ENCODE peak calls at places on chromosome 11, in seven cellular contexts. One of them, this sample, is unnamed.
A peak's percentile ranks its signal among the peaks of the same experiment; 100 is the strongest.

GRCh38 chr11:62005231-62005661 is 37.8 kb upstream of the FTH1 start:
- DNase-seq in stomach: no peak
- DNase-seq in lower leg skin: peak; percentile 60
- DNase-seq in prostate gland: no peak
- DNase-seq in body of pancreas: no peak
- DNase-seq in cardiac muscle cell: peak; percentile 53
- DNase-seq in IMR-90: no peak
- DNase-seq in this sample: no peak

GRCh38 chr11:1330473-1330872 is 21.0 kb upstream of the TOLLIP start:
- DNase-seq in prostate gland: no peak
- DNase-seq in cardiac muscle cell: no peak
- DNase-seq in stomach: no peak
- DNase-seq in IMR-90: no peak
- DNase-seq in body of pancreas: no peak
- DNase-seq in lower leg skin: no peak
- DNase-seq in this sample: no peak

GRCh38 chr11:79304599-79305212 is 136.1 kb downstream of the TENM4 start:
- DNase-seq in lower leg skin: peak; percentile 18
- DNase-seq in prostate gland: no peak
- DNase-seq in cardiac muscle cell: no peak
- DNase-seq in body of pancreas: no peak
- DNase-seq in stomach: no peak
- DNase-seq in IMR-90: no peak
- DNase-seq in this sample: no peak

GRCh38 chr11:2474059-2474901 is 29.5 kb downstream of the KCNQ1 start:
- DNase-seq in prostate gland: no peak
- DNase-seq in stomach: peak; percentile 78
- DNase-seq in cardiac muscle cell: no peak
- DNase-seq in lower leg skin: peak; percentile 70
- DNase-seq in body of pancreas: peak; percentile 68
- DNase-seq in IMR-90: no peak
- DNase-seq in this sample: no peak

GRCh38 chr11:126456089-126456488 is 100.6 kb downstream of the ST3GAL4 start:
- DNase-seq in prostate gland: no peak
- DNase-seq in stomach: no peak
- DNase-seq in IMR-90: no peak
- DNase-seq in lower leg skin: no peak
- DNase-seq in cardiac muscle cell: no peak
- DNase-seq in body of pancreas: no peak
- DNase-seq in this sample: no peak

GRCh38 chr11:8332196-8332595 is 68.5 kb upstream of the LMO1 start:
- DNase-seq in IMR-90: no peak
- DNase-seq in prostate gland: no peak
- DNase-seq in stomach: no peak
- DNase-seq in body of pancreas: no peak
- DNase-seq in cardiac muscle cell: no peak
- DNase-seq in lower leg skin: no peak
- DNase-seq in this sample: no peak

GRCh38 chr11:110376711-110377324 is 52.9 kb upstream of the FDX1 start:
- DNase-seq in prostate gland: peak; percentile 70
- DNase-seq in body of pancreas: peak; percentile 94
- DNase-seq in lower leg skin: peak; percentile 89
- DNase-seq in stomach: peak; percentile 82
- DNase-seq in IMR-90: peak; percentile 79
- DNase-seq in cardiac muscle cell: peak; percentile 95
- DNase-seq in this sample: peak; percentile 64

GRCh38 chr11:33722579-33723234 is 13.5 kb downstream of the CD59 start:
- DNase-seq in IMR-90: peak; percentile 80
- DNase-seq in lower leg skin: peak; percentile 86
- DNase-seq in prostate gland: no peak
- DNase-seq in stomach: no peak
- DNase-seq in body of pancreas: no peak
- DNase-seq in cardiac muscle cell: peak; percentile 32
- DNase-seq in this sample: no peak

GRCh38 chr11:68036717-68037239 is 2.0 kb upstream of the TCIRG1 start:
- DNase-seq in lower leg skin: no peak
- DNase-seq in body of pancreas: peak; percentile 71
- DNase-seq in cardiac muscle cell: no peak
- DNase-seq in prostate gland: no peak
- DNase-seq in IMR-90: no peak
- DNase-seq in stomach: peak; percentile 79
- DNase-seq in this sample: no peak

GRCh38 chr11:56700919-56701485 is 2.1 kb downstream of the OR9G1 start:
- DNase-seq in cardiac muscle cell: no peak
- DNase-seq in prostate gland: no peak
- DNase-seq in body of pancreas: no peak
- DNase-seq in stomach: no peak
- DNase-seq in lower leg skin: no peak
- DNase-seq in IMR-90: no peak
- DNase-seq in this sample: no peak

DNA sequence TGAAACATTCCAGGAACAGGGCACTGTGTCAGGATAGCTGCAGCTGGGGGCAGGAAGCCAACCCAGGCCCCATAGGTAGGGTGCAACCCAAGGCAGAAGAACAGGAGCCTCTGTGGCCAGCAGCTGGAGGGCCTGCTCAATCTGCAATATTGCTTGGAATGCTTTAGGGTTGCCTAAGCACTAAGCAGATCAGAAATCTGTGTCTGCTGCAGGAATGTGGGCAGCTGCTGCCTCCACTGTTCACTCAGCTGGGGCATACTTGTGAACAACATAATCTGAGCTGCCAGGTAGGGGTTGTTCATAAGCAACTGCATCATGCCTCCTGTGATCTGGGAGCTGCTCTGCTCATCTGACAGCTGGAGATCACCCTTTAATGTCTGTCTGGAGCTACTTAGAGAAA is 1.7 kb downstream of the UBQLNL start:
- DNase-seq in body of pancreas: no peak
- DNase-seq in IMR-90: no peak
- DNase-seq in lower leg skin: no peak
- DNase-seq in prostate gland: no peak
- DNase-seq in cardiac muscle cell: no peak
- DNase-seq in stomach: no peak
- DNase-seq in this sample: no peak
- H3K4me3 ChIP-seq in body of pancreas: no peak overlapping the region
- H3K4me3 ChIP-seq in IMR-90: no peak overlapping the region
- H3K4me3 ChIP-seq in lower leg skin: no peak overlapping the region
- H3K4me3 ChIP-seq in prostate gland: no peak overlapping the region
- H3K4me3 ChIP-seq in cardiac muscle cell: no peak overlapping the region
- H3K4me3 ChIP-seq in stomach: no peak overlapping the region
- H3K4me3 ChIP-seq in this sample: no peak overlapping the region

DNA sequence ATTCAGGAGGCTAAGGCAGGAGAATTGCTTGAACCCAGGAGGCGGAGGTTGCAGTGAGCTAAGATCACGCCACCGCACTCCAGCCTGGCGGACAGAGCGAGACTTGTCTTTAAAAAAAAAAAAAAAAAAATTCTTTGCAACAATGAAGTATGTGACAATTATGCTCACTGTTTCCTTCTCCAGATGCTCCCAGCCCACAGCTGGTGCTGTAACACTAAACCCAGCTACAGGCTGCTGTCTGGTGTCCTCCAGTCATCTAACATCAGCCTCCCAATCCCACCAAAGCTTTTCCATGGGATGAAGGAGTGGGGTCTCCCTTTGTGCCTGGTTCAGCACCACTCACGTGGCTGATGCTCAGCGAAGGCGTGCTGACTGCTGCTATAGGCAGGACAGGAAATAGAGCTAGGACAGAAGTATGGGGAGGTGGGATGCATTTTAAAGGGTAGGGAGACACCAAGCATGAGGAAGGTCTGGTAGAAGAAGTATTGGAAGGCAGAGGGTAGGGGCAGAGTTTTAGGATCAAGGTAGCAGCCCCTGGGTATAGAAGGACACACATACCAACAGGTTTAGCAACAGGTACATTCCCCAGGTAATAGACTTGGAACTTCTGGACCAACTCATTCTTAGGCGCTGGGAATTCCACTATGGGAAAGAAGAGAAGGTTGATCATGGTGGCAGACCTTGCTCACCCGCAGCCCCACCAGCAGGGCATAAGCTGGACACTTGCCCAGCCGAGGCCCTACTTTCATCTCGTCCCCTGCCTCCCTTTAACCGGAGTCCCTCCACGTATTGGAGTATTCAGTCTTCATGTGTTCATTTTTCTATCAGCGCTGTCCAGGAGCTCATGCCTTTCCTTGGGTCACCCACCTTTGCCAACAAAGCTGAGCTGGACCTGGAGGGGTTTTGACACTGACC is 10.4 kb downstream of the SMPD1 start:
- DNase-seq in lower leg skin: peak; percentile 68
- DNase-seq in stomach: no peak
- DNase-seq in cardiac muscle cell: no peak
- DNase-seq in body of pancreas: no peak
- DNase-seq in IMR-90: no peak
- DNase-seq in prostate gland: no peak
- DNase-seq in this sample: no peak
- H3K4me3 ChIP-seq in lower leg skin: no peak overlapping the region
- H3K4me3 ChIP-seq in stomach: no peak overlapping the region
- H3K4me3 ChIP-seq in cardiac muscle cell: no peak overlapping the region
- H3K4me3 ChIP-seq in body of pancreas: no peak overlapping the region
- H3K4me3 ChIP-seq in IMR-90: no peak overlapping the region
- H3K4me3 ChIP-seq in prostate gland: no peak overlapping the region
- H3K4me3 ChIP-seq in this sample: no peak overlapping the region

GRCh38 chr11:86803136-86803535 is 2.8 kb downstream of the PRSS23 start:
- DNase-seq in cardiac muscle cell: no peak
- DNase-seq in lower leg skin: no peak
- DNase-seq in prostate gland: no peak
- DNase-seq in IMR-90: no peak
- DNase-seq in body of pancreas: no peak
- DNase-seq in stomach: no peak
- DNase-seq in this sample: no peak
- H3K4me3 ChIP-seq in cardiac muscle cell: no peak overlapping the region
- H3K4me3 ChIP-seq in lower leg skin: no peak overlapping the region
- H3K4me3 ChIP-seq in prostate gland: peak overlapping the region; percentile 90
- H3K4me3 ChIP-seq in IMR-90: no peak overlapping the region
- H3K4me3 ChIP-seq in body of pancreas: no peak overlapping the region
- H3K4me3 ChIP-seq in stomach: no peak overlapping the region
- H3K4me3 ChIP-seq in this sample: peak overlapping the region; percentile 66

DNA sequence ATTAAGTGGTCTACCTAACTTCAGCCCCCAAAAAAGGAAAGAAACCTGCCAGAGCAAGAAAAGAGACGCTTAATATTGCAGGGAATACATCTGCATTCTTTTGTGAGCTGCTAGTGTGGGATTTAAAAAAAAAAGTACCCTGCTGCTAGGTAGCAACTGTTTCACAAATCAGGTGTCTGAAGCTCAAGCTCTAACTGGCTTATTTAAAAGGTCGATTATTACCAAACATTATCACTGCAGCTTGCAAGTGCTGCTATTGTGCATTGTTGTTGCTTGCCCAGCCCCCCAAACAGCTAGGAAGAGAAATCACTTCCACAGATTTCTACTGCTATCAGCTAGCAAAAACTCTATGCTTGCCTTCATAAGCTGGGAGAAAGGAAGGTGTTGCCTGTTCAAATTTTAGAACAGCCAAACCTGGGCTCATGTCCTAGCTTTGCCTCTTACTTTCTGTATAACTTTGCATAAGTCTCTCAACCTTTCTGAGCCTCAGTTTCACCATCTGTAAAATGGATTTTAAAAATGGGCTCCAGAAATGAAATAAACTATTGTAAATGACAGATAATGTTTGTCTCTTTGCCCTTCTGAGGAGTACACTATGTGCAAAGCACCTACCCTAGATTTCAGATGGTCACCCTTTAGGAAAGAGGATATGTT is 68.9 kb downstream of the FAM168A start:
- DNase-seq in stomach: no peak
- DNase-seq in IMR-90: no peak
- DNase-seq in lower leg skin: no peak
- DNase-seq in body of pancreas: peak; percentile 20
- DNase-seq in cardiac muscle cell: no peak
- DNase-seq in prostate gland: no peak
- DNase-seq in this sample: no peak
- H3K4me3 ChIP-seq in stomach: peak overlapping the region; percentile 33
- H3K4me3 ChIP-seq in IMR-90: no peak overlapping the region
- H3K4me3 ChIP-seq in lower leg skin: no peak overlapping the region
- H3K4me3 ChIP-seq in body of pancreas: no peak overlapping the region
- H3K4me3 ChIP-seq in cardiac muscle cell: no peak overlapping the region
- H3K4me3 ChIP-seq in prostate gland: peak overlapping the region; percentile 16
- H3K4me3 ChIP-seq in this sample: no peak overlapping the region

DNA sequence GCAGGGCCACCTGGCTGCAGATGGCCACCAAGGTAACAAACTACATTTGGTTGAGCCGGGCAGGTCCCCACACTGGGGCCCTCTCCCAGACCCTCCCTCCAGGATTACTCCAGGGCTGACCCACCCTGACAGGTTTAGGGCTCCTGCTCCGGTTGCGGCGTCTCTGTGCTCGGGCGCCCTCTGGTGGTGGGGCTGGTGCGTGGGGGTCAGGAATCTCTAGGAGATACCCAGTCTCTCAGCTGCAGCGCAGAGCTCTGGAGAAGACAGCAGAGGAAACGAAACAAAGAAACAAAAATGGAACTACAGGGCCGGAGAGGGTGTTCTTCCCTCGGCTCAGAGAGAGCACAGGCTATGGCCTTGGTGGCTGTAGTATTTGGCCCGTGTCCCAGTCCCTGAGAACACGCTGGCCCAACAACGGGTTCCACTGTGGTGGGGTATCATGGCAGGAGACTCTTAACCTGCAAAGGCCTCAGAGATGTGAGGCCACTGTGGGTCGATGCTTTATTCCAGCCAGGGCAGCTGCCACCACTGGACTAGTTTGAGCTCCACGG is 2.4 kb downstream of the C11orf96 start:
- DNase-seq in lower leg skin: peak; percentile 93
- DNase-seq in prostate gland: peak; percentile 52
- DNase-seq in IMR-90: peak; percentile 27
- DNase-seq in body of pancreas: peak; percentile 73
- DNase-seq in stomach: peak; percentile 78
- DNase-seq in cardiac muscle cell: peak; percentile 57
- DNase-seq in this sample: no peak
- H3K4me3 ChIP-seq in lower leg skin: no peak overlapping the region
- H3K4me3 ChIP-seq in prostate gland: peak overlapping the region; percentile 58
- H3K4me3 ChIP-seq in IMR-90: no peak overlapping the region
- H3K4me3 ChIP-seq in body of pancreas: peak overlapping the region; percentile 37
- H3K4me3 ChIP-seq in stomach: peak overlapping the region; percentile 74
- H3K4me3 ChIP-seq in cardiac muscle cell: peak overlapping the region; percentile 73
- H3K4me3 ChIP-seq in this sample: no peak overlapping the region

GRCh38 chr11:69516526-69516925 is 35.1 kb downstream of the LINC01488 start:
- DNase-seq in prostate gland: no peak
- DNase-seq in body of pancreas: no peak
- DNase-seq in IMR-90: peak; percentile 35
- DNase-seq in cardiac muscle cell: no peak
- DNase-seq in lower leg skin: no peak
- DNase-seq in stomach: no peak
- DNase-seq in this sample: no peak
- H3K4me3 ChIP-seq in prostate gland: no peak overlapping the region
- H3K4me3 ChIP-seq in body of pancreas: no peak overlapping the region
- H3K4me3 ChIP-seq in IMR-90: no peak overlapping the region
- H3K4me3 ChIP-seq in cardiac muscle cell: no peak overlapping the region
- H3K4me3 ChIP-seq in lower leg skin: no peak overlapping the region
- H3K4me3 ChIP-seq in stomach: no peak overlapping the region
- H3K4me3 ChIP-seq in this sample: no peak overlapping the region

GRCh38 chr11:64253043-64253442 is 1.7 kb downstream of the PLCB3 start:
- DNase-seq in lower leg skin: no peak
- DNase-seq in body of pancreas: no peak
- DNase-seq in prostate gland: no peak
- DNase-seq in stomach: no peak
- DNase-seq in IMR-90: no peak
- DNase-seq in cardiac muscle cell: no peak
- DNase-seq in this sample: no peak
- H3K4me3 ChIP-seq in lower leg skin: no peak overlapping the region
- H3K4me3 ChIP-seq in body of pancreas: no peak overlapping the region
- H3K4me3 ChIP-seq in prostate gland: no peak overlapping the region
- H3K4me3 ChIP-seq in stomach: peak overlapping the region; percentile 83
- H3K4me3 ChIP-seq in IMR-90: no peak overlapping the region
- H3K4me3 ChIP-seq in cardiac muscle cell: no peak overlapping the region
- H3K4me3 ChIP-seq in this sample: peak overlapping the region; percentile 70

GRCh38 chr11:45885921-45886721 is 670 bp downstream of the MAPK8IP1 start:
- DNase-seq in cardiac muscle cell: no peak
- DNase-seq in body of pancreas: no peak
- DNase-seq in prostate gland: no peak
- DNase-seq in lower leg skin: no peak
- DNase-seq in stomach: no peak
- DNase-seq in IMR-90: no peak
- DNase-seq in this sample: no peak
- H3K4me3 ChIP-seq in cardiac muscle cell: peak overlapping the region; percentile 63
- H3K4me3 ChIP-seq in body of pancreas: peak overlapping the region; percentile 49
- H3K4me3 ChIP-seq in prostate gland: peak overlapping the region; percentile 59
- H3K4me3 ChIP-seq in lower leg skin: no peak overlapping the region
- H3K4me3 ChIP-seq in stomach: peak overlapping the region; percentile 61
- H3K4me3 ChIP-seq in IMR-90: peak overlapping the region; percentile 77
- H3K4me3 ChIP-seq in this sample: peak overlapping the region; percentile 79

This sample was measured in neuronal stem cell.